ENCODE peak calls at places on chromosomes 2 and 18, in six cellular contexts. W is GM19239; U is aorta; S is ascending aorta; E is stimulated activated CD4-positive, alpha-beta T cell treated with anti-CD3 and anti-CD28 coated beads, TNF-alpha, amount 100 ng/mL, for 4 hours; G is dermis blood vessel endothelial cell. L is an unnamed sample.

GRCh38 chr2:102796337-102796736 is 34.5 kb downstream of the TMEM182 start:
- DNase-seq in W (no peak), U (no peak), S (no peak), E (no peak), G (no peak), L (peak; percentile 72)

GRCh38 chr2:43346619-43347018 is 120.2 kb upstream of the ZFP36L2 start:
- DNase-seq in W (no peak), U (no peak), S (no peak), E (no peak), G (no peak), L (no peak)

GRCh38 chr2:1480671-1481076 is 67.4 kb downstream of the TPO start:
- DNase-seq in W (no peak), U (peak; percentile 63), S (no peak), E (no peak), G (no peak), L (no peak)

GRCh38 chr2:186822323-186822722 is 26.6 kb downstream of the ZSWIM2 start:
- DNase-seq in W (no peak), U (no peak), S (no peak), E (no peak), G (no peak), L (peak; percentile 13)

GRCh38 chr2:230787101-230787500 is 74.5 kb downstream of the CAB39 start:
- DNase-seq in W (no peak), U (no peak), S (no peak), E (no peak), G (no peak), L (no peak)

GRCh38 chr2:151197184-151198070 is 64.2 kb downstream of the RBM43 start:
- DNase-seq in W (no peak), U (no peak), S (no peak), E (no peak), G (no peak), L (no peak)

GRCh38 chr2:229665158-229665557 is 49.2 kb downstream of the DNER start:
- DNase-seq in W (no peak), U (no peak), S (no peak), E (no peak), G (no peak), L (peak; percentile 80)

GRCh38 chr2:173884403-173884802 is 80.8 kb downstream of the SP3 start:
- DNase-seq in W (no peak), U (no peak), S (no peak), E (no peak), G (peak; percentile 72), L (peak; percentile 30)

GRCh38 chr2:120905824-120906571 is 170.3 kb downstream of the GLI2 start:
- DNase-seq in W (no peak), U (no peak), S (no peak), E (no peak), G (no peak), L (no peak)

GRCh38 chr2:237731663-237732062 is 66.9 kb upstream of the RBM44 start:
- DNase-seq in W (no peak), U (no peak), S (no peak), E (no peak), G (peak; percentile 83), L (no peak)

GRCh38 chr2:133422946-133423345 is 145.3 kb downstream of the NCKAP5 start:
- DNase-seq in W (no peak), U (no peak), S (no peak), E (no peak), G (no peak), L (no peak)

GRCh38 chr2:160055726-160056108 is 6.7 kb downstream of the PLA2R1 start:
- DNase-seq in W (no peak), U (no peak), S (no peak), E (no peak), G (no peak), L (no peak)

GRCh38 chr2:177669201-177669600 is 276.6 kb downstream of the AGPS start:
- DNase-seq in W (no peak), U (no peak), S (no peak), E (no peak), G (no peak), L (peak; percentile 59)

GRCh38 chr2:214808481-214808931 is 977 bp downstream of the BARD1 start:
- DNase-seq in W (no peak), U (no peak), S (no peak), E (no peak), G (peak; percentile 9), L (no peak)

GRCh38 chr2:6896930-6897759 is 19.6 kb downstream of the RSAD2 start:
- DNase-seq in W (no peak), U (no peak), S (no peak), E (no peak), G (peak; percentile 63), L (peak; percentile 75)

GRCh38 chr18:48688961-48689360 is 150.1 kb downstream of the CTIF start:
- DNase-seq in W (no peak), U (peak; percentile 33), S (no peak), E (no peak), G (no peak), L (no peak)

GRCh38 chr18:40917096-40917495 is 1037.9 kb upstream of the PIK3C3 start:
- DNase-seq in W (no peak), U (no peak), S (no peak), E (no peak), G (no peak), L (no peak)

GRCh38 chr2:82657066-82657465 is 1802.0 kb downstream of the SUCLG1 start:
- DNase-seq in W (no peak), U (no peak), S (no peak), E (no peak), G (no peak), L (no peak)

GRCh38 chr2:218003994-218004419 is 1.2 kb upstream of the TNS1 start:
- DNase-seq in W (no peak), U (peak; percentile 92), S (peak; percentile 93), E (no peak), G (no peak), L (no peak)

GRCh38 chr2:181008418-181008817 is 28.0 kb downstream of the UBE2E3 start:
- DNase-seq in W (no peak), U (no peak), S (no peak), E (no peak), G (no peak), L (no peak)

GRCh38 chr18:21181763-21182162 is 60.3 kb upstream of the GREB1L start:
- DNase-seq in W (no peak), U (no peak), S (no peak), E (no peak), G (no peak), L (no peak)

GRCh38 chr2:68318686-68319396 is 908 bp downstream of the CNRIP1 start:
- DNase-seq in W (no peak), U (peak; percentile 76), S (no peak), E (no peak), G (no peak), L (peak; percentile 56)

GRCh38 chr2:166373951-166374350 is 1.8 kb downstream of the SCN9A start:
- DNase-seq in W (no peak), U (no peak), S (no peak), E (no peak), G (no peak), L (no peak)

GRCh38 chr2:158025263-158025996 is 76.2 kb upstream of the UPP2 start:
- DNase-seq in W (no peak), U (no peak), S (no peak), E (no peak), G (peak; percentile 13), L (no peak)

GRCh38 chr18:63207825-63208224 is 111.7 kb downstream of the BCL2 start:
- DNase-seq in W (no peak), U (no peak), S (no peak), E (no peak), G (no peak), L (no peak)

GRCh38 chr2:55923091-55923977 is at the start of gene EFEMP1:
- DNase-seq in W (no peak), U (peak; percentile 94), S (no peak), E (no peak), G (peak; percentile 79), L (peak; percentile 7)

GRCh38 chr2:16215892-16216554 is 275.7 kb downstream of the MYCN start:
- DNase-seq in W (no peak), U (no peak), S (no peak), E (no peak), G (no peak), L (no peak)

GRCh38 chr18:57660961-57661360 is 39.3 kb upstream of the NARS1 start:
- DNase-seq in W (no peak), U (peak; percentile 76), S (no peak), E (no peak), G (no peak), L (no peak)